ENCODE peak calls at places on chromosome X, in five cellular contexts. L is ovary, X is activated gamma-delta T cell treated with Interleukin-2 at 50 U/mL for 16 hours, D is fibroblast of lung, I is mesothelial cell of epicardium. M is an unnamed sample.

GRCh38 chrX:129823115-129823514 is 20.6 kb downstream of the ZDHHC9 start:
- DNase-seq in L (peak; percentile 49), X (peak; percentile 54), D (peak; percentile 50), I (no peak), M (no peak)

GRCh38 chrX:47218920-47219815 is 687 bp downstream of the CDK16 start:
- DNase-seq in L (peak; percentile 66), X (peak; percentile 42), D (peak; percentile 12), I (peak; percentile 60), M (peak; percentile 82)

GRCh38 chrX:63513825-63514574 is 162.9 kb upstream of the SPIN4 start:
- DNase-seq in L (no peak), X (no peak), D (peak; percentile 68), I (no peak), M (no peak)

GRCh38 chrX:136028383-136028984 is 43.2 kb downstream of the SLC9A6 start:
- DNase-seq in L (no peak), X (no peak), D (peak; percentile 81), I (no peak), M (no peak)

GRCh38 chrX:16433021-16433420 is 216.9 kb upstream of the S100G start:
- DNase-seq in L (no peak), X (no peak), D (no peak), I (no peak), M (no peak)

GRCh38 chrX:136781180-136781797 is 557 bp upstream of the ARHGEF6 start:
- DNase-seq in L (no peak), X (no peak), D (peak; percentile 19), I (no peak), M (no peak)

GRCh38 chrX:150507251-150507856 is 61.1 kb upstream of the MTM1 start:
- DNase-seq in L (peak; percentile 46), X (no peak), D (no peak), I (no peak), M (peak; percentile 79)

GRCh38 chrX:129983575-129984131 is 1.2 kb downstream of the BCORL1 start:
- DNase-seq in L (peak; percentile 23), X (no peak), D (no peak), I (peak; percentile 50), M (peak; percentile 50)

GRCh38 chrX:38112566-38112965 is 106.2 kb downstream of the SYTL5 start:
- DNase-seq in L (no peak), X (no peak), D (no peak), I (no peak), M (no peak)

GRCh38 chrX:53606456-53606855 is 80.1 kb downstream of the HUWE1 start:
- DNase-seq in L (no peak), X (no peak), D (no peak), I (no peak), M (no peak)

GRCh38 chrX:16445166-16445752 is 204.7 kb upstream of the S100G start:
- DNase-seq in L (no peak), X (peak; percentile 33), D (peak; percentile 30), I (no peak), M (no peak)

GRCh38 chrX:149365552-149365951 is 139.6 kb downstream of the IDS start:
- DNase-seq in L (no peak), X (no peak), D (no peak), I (no peak), M (no peak)

GRCh38 chrX:93420635-93421034 is 252.7 kb downstream of the NAP1L3 start:
- DNase-seq in L (no peak), X (no peak), D (peak; percentile 18), I (no peak), M (no peak)

GRCh38 chrX:13103111-13103913 is 58.9 kb upstream of the FAM9C start:
- DNase-seq in L (no peak), X (no peak), D (no peak), I (no peak), M (no peak)

GRCh38 chrX:68487254-68487653 is 11.6 kb upstream of the YIPF6 start:
- DNase-seq in L (no peak), X (no peak), D (no peak), I (no peak), M (no peak)

GRCh38 chrX:38999099-38999498 is 197.8 kb downstream of the MID1IP1 start:
- DNase-seq in L (no peak), X (no peak), D (no peak), I (no peak), M (no peak)

GRCh38 chrX:29617276-29617675 is 598.1 kb upstream of the MAGEB2 start:
- DNase-seq in L (no peak), X (no peak), D (peak; percentile 47), I (no peak), M (no peak)

GRCh38 chrX:56726609-56727008 is 2.4 kb upstream of the NBDY start:
- DNase-seq in L (no peak), X (peak; percentile 18), D (peak; percentile 64), I (no peak), M (no peak)

GRCh38 chrX:20414781-20415445 is 148.2 kb upstream of the RPS6KA3 start:
- DNase-seq in L (no peak), X (peak; percentile 16), D (no peak), I (no peak), M (no peak)